ENCODE peak calls at places on chromosomes 3 and 15, in nine cellular contexts. A is non-pigmented ciliary epithelial cell; Q is PC-9; Z is kidney glomerular epithelial cell; D is MM.1S; L is T-helper 17 cell; F is naive thymus-derived CD8-positive, alpha-beta T cell; K is progenitor cell of endocrine pancreas; X is DMS153. G is an unnamed sample.

GRCh38 chr3:37862219-37862711 is 585 bp downstream of the CTDSPL start:
- DNase-seq in Z (no peak), F (peak), L (peak), K (peak), D (no peak), A (no peak), X (no peak), Q (no peak), G (peak)

GRCh38 chr3:160754371-160754854 is 1.6 kb upstream of the PPM1L start:
- DNase-seq in K (no peak), X (no peak), Q (peak), A (no peak), D (peak), F (peak), Z (peak), L (peak), G (peak)

GRCh38 chr3:111762535-111762934 is 96.5 kb upstream of the PHLDB2 start:
- DNase-seq in F (no peak), Q (no peak), D (no peak), K (no peak), Z (no peak), X (no peak), L (no peak), A (no peak), G (no peak)

GRCh38 chr3:179702271-179702947 is 49.6 kb downstream of the USP13 start:
- DNase-seq in X (no peak), Q (no peak), K (no peak), F (no peak), Z (no peak), A (no peak), L (no peak), D (no peak), G (no peak)

GRCh38 chr15:24919446-24919845 is 35.3 kb upstream of the SNRPN start:
- DNase-seq in D (no peak), X (no peak), K (no peak), Q (no peak), F (no peak), L (no peak), Z (no peak), A (no peak), G (no peak)

GRCh38 chr3:4732974-4733373 is 239.8 kb downstream of the ITPR1 start:
- DNase-seq in X (no peak), L (no peak), K (no peak), Q (no peak), A (no peak), Z (no peak), F (no peak), D (no peak), G (no peak)

GRCh38 chr3:52231502-52232278 is 6.2 kb upstream of the TLR9 start:
- DNase-seq in K (peak), A (no peak), Q (no peak), L (peak), D (peak), X (peak), F (peak), Z (no peak), G (peak)

GRCh38 chr3:155211266-155211665 is 82.2 kb downstream of the STRIT1 start:
- DNase-seq in Q (no peak), L (no peak), X (no peak), F (no peak), A (no peak), K (no peak), Z (no peak), D (no peak), G (no peak)

GRCh38 chr3:15633766-15634588 is 32.4 kb downstream of the BTD start:
- DNase-seq in X (no peak), F (no peak), Q (peak), Z (no peak), K (no peak), A (no peak), L (no peak), D (no peak), G (no peak)

GRCh38 chr3:159825216-159825854 is 163.3 kb upstream of the IL12A start:
- DNase-seq in F (no peak), Z (no peak), D (no peak), L (no peak), A (no peak), Q (no peak), K (no peak), X (no peak), G (no peak)

G was measured in trophoblast cell.